ENCODE peak calls at places on chromosomes 3 and 15, in ten cellular contexts. One of them, this sample, is unnamed.

GRCh38 chr15:51793521-51793920 is 35.9 kb upstream of the TMOD3 start:
- DNase-seq in BJ: no peak
- DNase-seq in neural progenitor cell: no peak
- DNase-seq in BE2C: no peak
- DNase-seq in colonic mucosa: no peak
- DNase-seq in sigmoid colon: no peak
- DNase-seq in heart right ventricle: peak
- DNase-seq in spleen: no peak
- DNase-seq in H7: no peak
- DNase-seq in epithelial cell of proximal tubule: no peak
- DNase-seq in this sample: peak

GRCh38 chr3:50575372-50575771 is 6.0 kb downstream of the HEMK1 start:
- DNase-seq in neural progenitor cell: no peak
- DNase-seq in BE2C: no peak
- DNase-seq in epithelial cell of proximal tubule: no peak
- DNase-seq in H7: no peak
- DNase-seq in colonic mucosa: no peak
- DNase-seq in sigmoid colon: no peak
- DNase-seq in BJ: no peak
- DNase-seq in spleen: no peak
- DNase-seq in heart right ventricle: no peak
- DNase-seq in this sample: no peak

GRCh38 chr3:188915137-188915536 is 256.6 kb upstream of the TPRG1 start:
- DNase-seq in neural progenitor cell: no peak
- DNase-seq in BJ: no peak
- DNase-seq in epithelial cell of proximal tubule: no peak
- DNase-seq in H7: no peak
- DNase-seq in spleen: no peak
- DNase-seq in BE2C: no peak
- DNase-seq in sigmoid colon: no peak
- DNase-seq in colonic mucosa: no peak
- DNase-seq in heart right ventricle: no peak
- DNase-seq in this sample: no peak

GRCh38 chr3:13262493-13263211 is 157.5 kb downstream of the NUP210 start:
- DNase-seq in neural progenitor cell: no peak
- DNase-seq in BJ: no peak
- DNase-seq in colonic mucosa: no peak
- DNase-seq in H7: no peak
- DNase-seq in sigmoid colon: no peak
- DNase-seq in BE2C: no peak
- DNase-seq in heart right ventricle: no peak
- DNase-seq in epithelial cell of proximal tubule: peak
- DNase-seq in spleen: no peak
- DNase-seq in this sample: no peak

GRCh38 chr3:191882289-191882688 is 421.3 kb downstream of the PYDC2 start:
- DNase-seq in spleen: no peak
- DNase-seq in epithelial cell of proximal tubule: peak
- DNase-seq in BE2C: no peak
- DNase-seq in BJ: no peak
- DNase-seq in colonic mucosa: no peak
- DNase-seq in H7: peak
- DNase-seq in heart right ventricle: no peak
- DNase-seq in sigmoid colon: no peak
- DNase-seq in neural progenitor cell: no peak
- DNase-seq in this sample: peak

GRCh38 chr3:37295925-37296324 is 121.5 kb upstream of the LRRFIP2 start:
- DNase-seq in spleen: no peak
- DNase-seq in heart right ventricle: no peak
- DNase-seq in H7: no peak
- DNase-seq in BJ: no peak
- DNase-seq in epithelial cell of proximal tubule: no peak
- DNase-seq in sigmoid colon: no peak
- DNase-seq in colonic mucosa: no peak
- DNase-seq in neural progenitor cell: no peak
- DNase-seq in BE2C: no peak
- DNase-seq in this sample: no peak

GRCh38 chr15:65101418-65101890 is 13.5 kb downstream of the UBAP1L start:
- DNase-seq in BJ: no peak
- DNase-seq in neural progenitor cell: peak
- DNase-seq in epithelial cell of proximal tubule: no peak
- DNase-seq in colonic mucosa: peak
- DNase-seq in spleen: no peak
- DNase-seq in sigmoid colon: peak
- DNase-seq in BE2C: peak
- DNase-seq in heart right ventricle: peak
- DNase-seq in H7: peak
- DNase-seq in this sample: no peak

GRCh38 chr3:172666181-172666872 is 44.5 kb downstream of the NCEH1 start:
- DNase-seq in sigmoid colon: no peak
- DNase-seq in BJ: no peak
- DNase-seq in spleen: no peak
- DNase-seq in epithelial cell of proximal tubule: no peak
- DNase-seq in BE2C: no peak
- DNase-seq in neural progenitor cell: no peak
- DNase-seq in heart right ventricle: no peak
- DNase-seq in colonic mucosa: no peak
- DNase-seq in H7: no peak
- DNase-seq in this sample: no peak

GRCh38 chr3:133077688-133078087 is 39.5 kb downstream of the TMEM108 start:
- DNase-seq in BE2C: no peak
- DNase-seq in H7: no peak
- DNase-seq in colonic mucosa: no peak
- DNase-seq in spleen: no peak
- DNase-seq in epithelial cell of proximal tubule: no peak
- DNase-seq in sigmoid colon: no peak
- DNase-seq in heart right ventricle: no peak
- DNase-seq in neural progenitor cell: no peak
- DNase-seq in BJ: no peak
- DNase-seq in this sample: no peak

GRCh38 chr3:171974986-171975837 is 64.2 kb upstream of the FNDC3B start:
- DNase-seq in heart right ventricle: no peak
- DNase-seq in epithelial cell of proximal tubule: no peak
- DNase-seq in H7: no peak
- DNase-seq in colonic mucosa: no peak
- DNase-seq in BE2C: no peak
- DNase-seq in sigmoid colon: no peak
- DNase-seq in spleen: no peak
- DNase-seq in neural progenitor cell: no peak
- DNase-seq in BJ: peak
- DNase-seq in this sample: peak

GRCh38 chr15:81378438-81378837 is 4.4 kb upstream of the TMC3 start:
- DNase-seq in H7: no peak
- DNase-seq in heart right ventricle: no peak
- DNase-seq in epithelial cell of proximal tubule: no peak
- DNase-seq in BJ: no peak
- DNase-seq in spleen: no peak
- DNase-seq in BE2C: no peak
- DNase-seq in neural progenitor cell: no peak
- DNase-seq in colonic mucosa: no peak
- DNase-seq in sigmoid colon: no peak
- DNase-seq in this sample: no peak

GRCh38 chr15:81379269-81379668 is 5.3 kb upstream of the TMC3 start:
- DNase-seq in colonic mucosa: no peak
- DNase-seq in spleen: no peak
- DNase-seq in H7: no peak
- DNase-seq in neural progenitor cell: no peak
- DNase-seq in BE2C: no peak
- DNase-seq in epithelial cell of proximal tubule: no peak
- DNase-seq in sigmoid colon: no peak
- DNase-seq in heart right ventricle: no peak
- DNase-seq in BJ: no peak
- DNase-seq in this sample: no peak

GRCh38 chr15:81380203-81380602 is 6.2 kb upstream of the TMC3 start:
- DNase-seq in BE2C: no peak
- DNase-seq in epithelial cell of proximal tubule: no peak
- DNase-seq in heart right ventricle: no peak
- DNase-seq in colonic mucosa: no peak
- DNase-seq in neural progenitor cell: no peak
- DNase-seq in sigmoid colon: no peak
- DNase-seq in spleen: no peak
- DNase-seq in H7: no peak
- DNase-seq in BJ: no peak
- DNase-seq in this sample: no peak

GRCh38 chr15:81380668-81381067 is 6.7 kb upstream of the TMC3 start:
- DNase-seq in epithelial cell of proximal tubule: no peak
- DNase-seq in spleen: no peak
- DNase-seq in H7: no peak
- DNase-seq in colonic mucosa: no peak
- DNase-seq in heart right ventricle: no peak
- DNase-seq in BJ: no peak
- DNase-seq in neural progenitor cell: no peak
- DNase-seq in BE2C: no peak
- DNase-seq in sigmoid colon: no peak
- DNase-seq in this sample: no peak

DNA sequence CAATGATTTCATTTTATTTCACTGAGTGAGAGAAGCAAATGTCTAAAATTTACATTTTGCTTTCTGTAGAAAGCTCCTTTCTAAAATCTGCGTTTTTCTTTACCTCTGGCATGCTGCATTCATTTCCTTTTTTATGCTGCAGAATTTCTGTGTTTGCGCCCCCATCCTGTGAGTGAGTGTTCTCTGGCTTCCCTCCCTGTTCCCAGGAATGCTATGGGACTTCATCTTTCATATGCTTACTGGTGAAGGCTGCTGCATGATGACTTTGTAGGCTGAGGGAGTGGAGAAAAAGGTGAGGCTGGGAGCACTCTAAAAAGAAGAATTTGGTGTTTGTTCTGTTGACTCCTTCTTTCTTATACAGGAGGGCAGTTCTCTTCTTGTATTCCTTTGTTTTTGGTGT is 7.7 kb upstream of the TMC3 start:
- DNase-seq in spleen: no peak
- DNase-seq in H7: no peak
- DNase-seq in epithelial cell of proximal tubule: no peak
- DNase-seq in sigmoid colon: no peak
- DNase-seq in BE2C: no peak
- DNase-seq in heart right ventricle: no peak
- DNase-seq in neural progenitor cell: no peak
- DNase-seq in BJ: no peak
- DNase-seq in colonic mucosa: no peak
- DNase-seq in this sample: no peak
- H3K4me3 ChIP-seq in spleen: no peak
- H3K4me3 ChIP-seq in H7: no peak
- H3K4me3 ChIP-seq in epithelial cell of proximal tubule: no peak
- H3K4me3 ChIP-seq in sigmoid colon: no peak
- H3K4me3 ChIP-seq in BE2C: no peak
- H3K4me3 ChIP-seq in heart right ventricle: no peak
- H3K4me3 ChIP-seq in neural progenitor cell: no peak
- H3K4me3 ChIP-seq in BJ: no peak
- H3K4me3 ChIP-seq in colonic mucosa: no peak
- H3K4me3 ChIP-seq in this sample: no peak

GRCh38 chr15:74783072-74783807 is 1.4 kb downstream of the CSK start:
- DNase-seq in heart right ventricle: no peak
- DNase-seq in colonic mucosa: peak
- DNase-seq in H7: peak
- DNase-seq in sigmoid colon: no peak
- DNase-seq in BE2C: peak
- DNase-seq in epithelial cell of proximal tubule: no peak
- DNase-seq in spleen: peak
- DNase-seq in neural progenitor cell: peak
- DNase-seq in BJ: no peak
- DNase-seq in this sample: no peak
- H3K4me3 ChIP-seq in heart right ventricle: peak
- H3K4me3 ChIP-seq in colonic mucosa: peak
- H3K4me3 ChIP-seq in H7: peak
- H3K4me3 ChIP-seq in sigmoid colon: peak
- H3K4me3 ChIP-seq in BE2C: peak
- H3K4me3 ChIP-seq in epithelial cell of proximal tubule: peak
- H3K4me3 ChIP-seq in spleen: peak
- H3K4me3 ChIP-seq in neural progenitor cell: peak
- H3K4me3 ChIP-seq in BJ: peak
- H3K4me3 ChIP-seq in this sample: peak

GRCh38 chr3:121718205-121718846 is 31.2 kb downstream of the GOLGB1 start:
- DNase-seq in colonic mucosa: no peak
- DNase-seq in BE2C: no peak
- DNase-seq in H7: no peak
- DNase-seq in spleen: no peak
- DNase-seq in epithelial cell of proximal tubule: no peak
- DNase-seq in neural progenitor cell: no peak
- DNase-seq in BJ: no peak
- DNase-seq in sigmoid colon: no peak
- DNase-seq in heart right ventricle: no peak
- DNase-seq in this sample: no peak
- H3K4me3 ChIP-seq in colonic mucosa: no peak
- H3K4me3 ChIP-seq in BE2C: no peak
- H3K4me3 ChIP-seq in H7: no peak
- H3K4me3 ChIP-seq in spleen: no peak
- H3K4me3 ChIP-seq in epithelial cell of proximal tubule: no peak
- H3K4me3 ChIP-seq in neural progenitor cell: no peak
- H3K4me3 ChIP-seq in BJ: no peak
- H3K4me3 ChIP-seq in sigmoid colon: no peak
- H3K4me3 ChIP-seq in heart right ventricle: no peak
- H3K4me3 ChIP-seq in this sample: no peak

GRCh38 chr3:106371605-106372292 is 502.9 kb upstream of the CBLB start:
- DNase-seq in BJ: no peak
- DNase-seq in neural progenitor cell: no peak
- DNase-seq in spleen: no peak
- DNase-seq in heart right ventricle: no peak
- DNase-seq in epithelial cell of proximal tubule: no peak
- DNase-seq in H7: no peak
- DNase-seq in BE2C: no peak
- DNase-seq in colonic mucosa: no peak
- DNase-seq in sigmoid colon: no peak
- DNase-seq in this sample: no peak

GRCh38 chr3:106379251-106379750 is 510.5 kb upstream of the CBLB start:
- DNase-seq in colonic mucosa: no peak
- DNase-seq in heart right ventricle: no peak
- DNase-seq in neural progenitor cell: no peak
- DNase-seq in BE2C: no peak
- DNase-seq in BJ: no peak
- DNase-seq in sigmoid colon: no peak
- DNase-seq in H7: no peak
- DNase-seq in spleen: no peak
- DNase-seq in epithelial cell of proximal tubule: peak
- DNase-seq in this sample: no peak

GRCh38 chr3:106372293-106372648 is 503.5 kb upstream of the CBLB start:
- DNase-seq in spleen: no peak
- DNase-seq in H7: no peak
- DNase-seq in epithelial cell of proximal tubule: no peak
- DNase-seq in BJ: no peak
- DNase-seq in colonic mucosa: no peak
- DNase-seq in neural progenitor cell: no peak
- DNase-seq in BE2C: no peak
- DNase-seq in sigmoid colon: no peak
- DNase-seq in heart right ventricle: no peak
- DNase-seq in this sample: no peak

GRCh38 chr3:106380232-106380631 is 511.4 kb upstream of the CBLB start:
- DNase-seq in neural progenitor cell: no peak
- DNase-seq in sigmoid colon: no peak
- DNase-seq in colonic mucosa: no peak
- DNase-seq in BJ: no peak
- DNase-seq in heart right ventricle: no peak
- DNase-seq in epithelial cell of proximal tubule: no peak
- DNase-seq in spleen: no peak
- DNase-seq in BE2C: no peak
- DNase-seq in H7: no peak
- DNase-seq in this sample: no peak

DNA sequence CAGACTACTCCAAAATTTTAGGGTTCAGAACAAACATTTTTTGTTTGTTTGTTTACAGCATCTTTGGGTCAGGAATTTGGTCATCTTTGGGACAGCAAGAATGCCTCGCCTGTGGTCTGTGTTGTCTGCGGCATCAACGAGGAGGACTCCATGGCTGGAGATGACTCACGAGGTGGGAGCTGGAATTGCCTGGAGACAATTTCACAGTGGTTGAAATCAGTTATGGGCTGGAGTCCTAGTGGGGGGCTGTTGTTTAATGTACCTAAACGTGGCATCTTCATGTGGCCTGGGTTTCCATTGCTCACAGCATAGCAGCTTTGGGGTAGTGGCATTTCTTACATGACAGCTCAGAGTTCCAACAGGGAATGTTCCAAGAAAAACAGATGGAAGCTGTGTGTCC is 507.2 kb upstream of the CBLB start:
- DNase-seq in BE2C: no peak
- DNase-seq in neural progenitor cell: no peak
- DNase-seq in BJ: no peak
- DNase-seq in sigmoid colon: no peak
- DNase-seq in spleen: no peak
- DNase-seq in heart right ventricle: no peak
- DNase-seq in H7: no peak
- DNase-seq in epithelial cell of proximal tubule: no peak
- DNase-seq in colonic mucosa: no peak
- DNase-seq in this sample: no peak
- H3K4me3 ChIP-seq in BE2C: no peak
- H3K4me3 ChIP-seq in neural progenitor cell: no peak
- H3K4me3 ChIP-seq in BJ: no peak
- H3K4me3 ChIP-seq in sigmoid colon: no peak
- H3K4me3 ChIP-seq in spleen: no peak
- H3K4me3 ChIP-seq in heart right ventricle: no peak
- H3K4me3 ChIP-seq in H7: no peak
- H3K4me3 ChIP-seq in epithelial cell of proximal tubule: no peak
- H3K4me3 ChIP-seq in colonic mucosa: no peak
- H3K4me3 ChIP-seq in this sample: no peak